ENCODE peak calls at places on chromosomes 1 and 21, in nine cellular contexts. F, P, N, I, Y, R, L, A and D are unnamed samples.
A peak's percentile ranks its signal among the peaks of the same experiment; 100 is the strongest.

GRCh38 chr1:245290836-245291235 is 136.1 kb downstream of the KIF26B start:
- DNase-seq in L (no peak), F (no peak), A (no peak), R (no peak), N (no peak), I (no peak), Y (no peak), P (no peak), D (no peak)

GRCh38 chr1:181190362-181191035 is 102.0 kb downstream of the IER5 start:
- DNase-seq in P (no peak), Y (no peak), N (no peak), A (no peak), L (no peak), R (no peak), I (no peak), F (no peak), D (no peak)

GRCh38 chr1:44839561-44839960 is 3.5 kb downstream of the PTCH2 start:
- DNase-seq in N (no peak), F (no peak), I (no peak), A (no peak), R (no peak), Y (no peak), L (no peak), P (no peak), D (no peak)

GRCh38 chr1:59502009-59502691 is 205.3 kb downstream of the FGGY start:
- DNase-seq in P (no peak), R (no peak), L (no peak), I (no peak), A (no peak), Y (no peak), F (no peak), N (no peak), D (peak; percentile 10)

GRCh38 chr21:45430521-45431501 is 25.8 kb downstream of the COL18A1 start:
- DNase-seq in A (no peak), P (no peak), Y (no peak), L (no peak), I (no peak), F (no peak), R (no peak), N (no peak), D (no peak)

GRCh38 chr1:25575191-25575590 is 31.8 kb downstream of the LDLRAP1 start:
- DNase-seq in R (no peak), Y (no peak), A (no peak), L (no peak), N (no peak), I (no peak), F (no peak), P (no peak), D (no peak)

GRCh38 chr21:42621828-42622199 is 31.6 kb upstream of the PDE9A start:
- DNase-seq in I (no peak), N (no peak), P (no peak), Y (no peak), A (no peak), F (no peak), R (no peak), L (no peak), D (no peak)

GRCh38 chr1:40120128-40120527 is 23.1 kb upstream of the PPT1 start:
- DNase-seq in L (no peak), Y (no peak), N (no peak), F (no peak), P (no peak), I (no peak), A (no peak), R (no peak), D (no peak)

GRCh38 chr21:41770901-41771624 is 4.2 kb upstream of the RIPK4 start:
- DNase-seq in P (no peak), F (no peak), N (no peak), L (no peak), I (no peak), R (no peak), Y (no peak), A (no peak), D (no peak)

GRCh38 chr1:20403423-20404145 is 82.4 kb downstream of the CAMK2N1 start:
- DNase-seq in N (no peak), R (no peak), F (no peak), L (no peak), P (no peak), A (no peak), I (no peak), Y (no peak), D (no peak)